ENCODE peak calls at places on chromosomes 3 and 15, in seven cellular contexts. L is right atrium auricular region; O is non-pigmented ciliary epithelial cell; X is A172; W is left ventricle myocardium inferior; U is DMS 273 treated with DMSO at 0.1 percent for 48 hours; B is activated CD4-positive, alpha-beta T cell treated with anti-CD3 and anti-CD28 coated beads, Interleukin-2, amount 50 U/mL, for 1 hour. C is an unnamed sample.

GRCh38 chr15:67548862-67549651 is 6.6 kb downstream of the MAP2K5 start:
- DNase-seq in L (no peak), O (no peak), X (peak), W (peak), U (peak), B (no peak), C (no peak)

GRCh38 chr3:105402287-105402801 is 35.6 kb downstream of the ALCAM start:
- DNase-seq in L (no peak), O (peak), X (peak), W (no peak), U (no peak), B (no peak), C (peak)

GRCh38 chr15:74865316-74865715 is 7.8 kb downstream of the SCAMP2 start:
- DNase-seq in L (no peak), O (no peak), X (no peak), W (no peak), U (no peak), B (no peak), C (no peak)

GRCh38 chr15:40103124-40103858 is 5.4 kb downstream of the BMF start:
- DNase-seq in L (peak), O (no peak), X (peak), W (peak), U (peak), B (no peak), C (peak)

GRCh38 chr3:53888229-53888628 is 3.4 kb downstream of the SELENOK start:
- DNase-seq in L (no peak), O (no peak), X (no peak), W (no peak), U (no peak), B (no peak), C (no peak)

GRCh38 chr3:4985330-4986174 is 6.3 kb downstream of the BHLHE40 start:
- DNase-seq in L (no peak), O (no peak), X (peak), W (no peak), U (no peak), B (no peak), C (peak)

GRCh38 chr3:194312743-194313281 is 38.3 kb downstream of the CPN2 start:
- DNase-seq in L (peak), O (no peak), X (peak), W (no peak), U (no peak), B (no peak), C (peak)

GRCh38 chr3:52507359-52507758 is 12.2 kb downstream of the STAB1 start:
- DNase-seq in L (no peak), O (no peak), X (peak), W (no peak), U (no peak), B (no peak), C (peak)

GRCh38 chr15:100588638-100589242 is 13.2 kb downstream of the LINS1 start:
- DNase-seq in L (no peak), O (no peak), X (no peak), W (no peak), U (no peak), B (no peak), C (peak)

GRCh38 chr15:67149068-67149841 is 83.9 kb downstream of the SMAD3 start:
- DNase-seq in L (no peak), O (no peak), X (no peak), W (no peak), U (no peak), B (no peak), C (no peak)

GRCh38 chr3:136957751-136958288 is at the start of gene IL20RB:
- DNase-seq in L (no peak), O (no peak), X (peak), W (no peak), U (no peak), B (no peak), C (no peak)

GRCh38 chr3:163138258-163138657 is 1641.7 kb downstream of the OTOL1 start:
- DNase-seq in L (no peak), O (no peak), X (no peak), W (no peak), U (no peak), B (no peak), C (no peak)

GRCh38 chr15:66714543-66714981 is 12.5 kb downstream of the SMAD6 start:
- DNase-seq in L (no peak), O (no peak), X (peak), W (no peak), U (no peak), B (no peak), C (peak)

C was measured in kidney tubule cell.